ENCODE peak calls at places on chromosomes 4 and X, in ten cellular contexts. One of them, this sample, is unnamed.

GRCh38 chr4:150647008-150647407 is 65.1 kb downstream of the MAB21L2 start:
- DNase-seq in NB4: no peak
- DNase-seq in IMR-90: peak
- DNase-seq in activated naive CD4-positive, alpha-beta T cell treated with Interleukin-2 at 50 U/mL for 16 hours: no peak
- DNase-seq in tibial artery: no peak
- DNase-seq in Caki2: no peak
- DNase-seq in putamen: no peak
- DNase-seq in ascending aorta: no peak
- DNase-seq in mesendoderm: no peak
- DNase-seq in aorta: no peak
- DNase-seq in this sample: no peak

GRCh38 chrX:45852884-45853283 is 652.2 kb upstream of the DIPK2B start:
- DNase-seq in NB4: no peak
- DNase-seq in IMR-90: no peak
- DNase-seq in activated naive CD4-positive, alpha-beta T cell treated with Interleukin-2 at 50 U/mL for 16 hours: no peak
- DNase-seq in tibial artery: no peak
- DNase-seq in Caki2: peak
- DNase-seq in putamen: no peak
- DNase-seq in ascending aorta: no peak
- DNase-seq in mesendoderm: peak
- DNase-seq in aorta: no peak
- DNase-seq in this sample: peak

GRCh38 chr4:2891294-2891693 is 47.6 kb downstream of the ADD1 start:
- DNase-seq in NB4: no peak
- DNase-seq in IMR-90: peak
- DNase-seq in activated naive CD4-positive, alpha-beta T cell treated with Interleukin-2 at 50 U/mL for 16 hours: no peak
- DNase-seq in tibial artery: no peak
- DNase-seq in Caki2: peak
- DNase-seq in putamen: no peak
- DNase-seq in ascending aorta: no peak
- DNase-seq in mesendoderm: no peak
- DNase-seq in aorta: no peak
- DNase-seq in this sample: peak

GRCh38 chrX:13334491-13334890 is 14.6 kb upstream of the ATXN3L start:
- DNase-seq in NB4: no peak
- DNase-seq in IMR-90: peak
- DNase-seq in activated naive CD4-positive, alpha-beta T cell treated with Interleukin-2 at 50 U/mL for 16 hours: no peak
- DNase-seq in tibial artery: no peak
- DNase-seq in Caki2: no peak
- DNase-seq in putamen: no peak
- DNase-seq in ascending aorta: no peak
- DNase-seq in mesendoderm: peak
- DNase-seq in aorta: no peak
- DNase-seq in this sample: no peak

GRCh38 chr4:130486186-130486585 is 1390.2 kb downstream of the C4orf33 start:
- DNase-seq in NB4: no peak
- DNase-seq in IMR-90: peak
- DNase-seq in activated naive CD4-positive, alpha-beta T cell treated with Interleukin-2 at 50 U/mL for 16 hours: no peak
- DNase-seq in tibial artery: no peak
- DNase-seq in Caki2: no peak
- DNase-seq in putamen: no peak
- DNase-seq in ascending aorta: no peak
- DNase-seq in mesendoderm: no peak
- DNase-seq in aorta: no peak
- DNase-seq in this sample: peak

GRCh38 chr4:90951037-90951436 is 823.8 kb downstream of the CCSER1 start:
- DNase-seq in NB4: no peak
- DNase-seq in IMR-90: peak
- DNase-seq in activated naive CD4-positive, alpha-beta T cell treated with Interleukin-2 at 50 U/mL for 16 hours: no peak
- DNase-seq in tibial artery: no peak
- DNase-seq in Caki2: peak
- DNase-seq in putamen: no peak
- DNase-seq in ascending aorta: no peak
- DNase-seq in mesendoderm: peak
- DNase-seq in aorta: no peak
- DNase-seq in this sample: peak

GRCh38 chr4:125316391-125316780 is 1.6 kb downstream of the FAT4 start:
- DNase-seq in NB4: peak
- DNase-seq in IMR-90: no peak
- DNase-seq in activated naive CD4-positive, alpha-beta T cell treated with Interleukin-2 at 50 U/mL for 16 hours: no peak
- DNase-seq in tibial artery: peak
- DNase-seq in Caki2: peak
- DNase-seq in putamen: no peak
- DNase-seq in ascending aorta: no peak
- DNase-seq in mesendoderm: no peak
- DNase-seq in aorta: peak
- DNase-seq in this sample: peak

GRCh38 chr4:34920032-34920431 is 1324.3 kb downstream of the ARAP2 start:
- DNase-seq in NB4: no peak
- DNase-seq in IMR-90: no peak
- DNase-seq in activated naive CD4-positive, alpha-beta T cell treated with Interleukin-2 at 50 U/mL for 16 hours: no peak
- DNase-seq in tibial artery: no peak
- DNase-seq in Caki2: no peak
- DNase-seq in putamen: no peak
- DNase-seq in ascending aorta: no peak
- DNase-seq in mesendoderm: no peak
- DNase-seq in aorta: no peak
- DNase-seq in this sample: no peak

GRCh38 chrX:53261573-53261972 is 19.8 kb downstream of the IQSEC2 start:
- DNase-seq in NB4: peak
- DNase-seq in IMR-90: no peak
- DNase-seq in activated naive CD4-positive, alpha-beta T cell treated with Interleukin-2 at 50 U/mL for 16 hours: no peak
- DNase-seq in tibial artery: no peak
- DNase-seq in Caki2: no peak
- DNase-seq in putamen: peak
- DNase-seq in ascending aorta: no peak
- DNase-seq in mesendoderm: no peak
- DNase-seq in aorta: no peak
- DNase-seq in this sample: no peak

GRCh38 chrX:50769389-50770063 is 44.5 kb downstream of the SHROOM4 start:
- DNase-seq in NB4: no peak
- DNase-seq in IMR-90: no peak
- DNase-seq in activated naive CD4-positive, alpha-beta T cell treated with Interleukin-2 at 50 U/mL for 16 hours: no peak
- DNase-seq in tibial artery: no peak
- DNase-seq in Caki2: no peak
- DNase-seq in putamen: peak
- DNase-seq in ascending aorta: no peak
- DNase-seq in mesendoderm: no peak
- DNase-seq in aorta: no peak
- DNase-seq in this sample: no peak

GRCh38 chrX:153059191-153060094 is 3.2 kb downstream of the PNMA3 start:
- DNase-seq in NB4: no peak
- DNase-seq in IMR-90: no peak
- DNase-seq in activated naive CD4-positive, alpha-beta T cell treated with Interleukin-2 at 50 U/mL for 16 hours: no peak
- DNase-seq in tibial artery: no peak
- DNase-seq in Caki2: no peak
- DNase-seq in putamen: no peak
- DNase-seq in ascending aorta: no peak
- DNase-seq in mesendoderm: no peak
- DNase-seq in aorta: no peak
- DNase-seq in this sample: no peak

GRCh38 chr4:144894525-144894924 is 203.5 kb downstream of the ANAPC10 start:
- DNase-seq in NB4: peak
- DNase-seq in IMR-90: peak
- DNase-seq in activated naive CD4-positive, alpha-beta T cell treated with Interleukin-2 at 50 U/mL for 16 hours: no peak
- DNase-seq in tibial artery: peak
- DNase-seq in Caki2: no peak
- DNase-seq in putamen: no peak
- DNase-seq in ascending aorta: peak
- DNase-seq in mesendoderm: no peak
- DNase-seq in aorta: no peak
- DNase-seq in this sample: peak